ENCODE peak calls at places on chromosomes 7 and 10, in four cellular contexts. P is tibial artery, Z is cardiac muscle cell, A is mammary epithelial cell. O is an unnamed sample.

GRCh38 chr10:47403401-47404318 is 19.6 kb upstream of the ZNF488 start:
- DNase-seq in P (peak; percentile 54), Z (peak; percentile 71), A (no peak), O (no peak)

GRCh38 chr7:69787736-69788431 is 189.6 kb downstream of the AUTS2 start:
- DNase-seq in P (no peak), Z (no peak), A (no peak), O (no peak)

GRCh38 chr7:105799677-105800076 is 76.7 kb downstream of the ATXN7L1 start:
- DNase-seq in P (no peak), Z (no peak), A (no peak), O (no peak)

GRCh38 chr7:40329601-40330153 is 194.9 kb downstream of the SUGCT start:
- DNase-seq in P (no peak), Z (peak; percentile 77), A (peak; percentile 49), O (peak; percentile 3)

GRCh38 chr7:45078199-45078681 is 10.5 kb downstream of the NACAD start:
- DNase-seq in P (peak; percentile 39), Z (no peak), A (no peak), O (no peak)

GRCh38 chr10:104387130-104387888 is 33.7 kb downstream of the CFAP58 start:
- DNase-seq in P (no peak), Z (no peak), A (peak; percentile 11), O (no peak)

GRCh38 chr7:107543338-107543993 is 20.3 kb downstream of the COG5 start:
- DNase-seq in P (no peak), Z (no peak), A (no peak), O (no peak)

GRCh38 chr10:123135415-123136141 is at the start of gene HMX3:
- DNase-seq in P (no peak), Z (peak; percentile 56), A (peak; percentile 27), O (no peak)

GRCh38 chr7:82694020-82694419 is 250.4 kb upstream of the CACNA2D1 start:
- DNase-seq in P (no peak), Z (no peak), A (peak; percentile 3), O (no peak)

GRCh38 chr7:50793115-50793946 is 10.6 kb upstream of the GRB10 start:
- DNase-seq in P (peak; percentile 83), Z (peak; percentile 76), A (no peak), O (no peak)

GRCh38 chr7:80482938-80483337 is 28.9 kb downstream of the GNAT3 start:
- DNase-seq in P (no peak), Z (no peak), A (peak; percentile 72), O (peak; percentile 33)

GRCh38 chr7:44772440-44772839 is 23.8 kb downstream of the ZMIZ2 start:
- DNase-seq in P (no peak), Z (no peak), A (no peak), O (no peak)

GRCh38 chr10:50527438-50528043 is 96.2 kb downstream of the SGMS1 start:
- DNase-seq in P (no peak), Z (no peak), A (no peak), O (no peak)

GRCh38 chr10:1679821-1680650 is 57.3 kb downstream of the ADARB2 start:
- DNase-seq in P (peak; percentile 19), Z (no peak), A (no peak), O (no peak)
- H3K27ac ChIP-seq in P (no peak overlapping the region), Z (no peak overlapping the region), A (no peak overlapping the region), O (no peak overlapping the region)

DNA sequence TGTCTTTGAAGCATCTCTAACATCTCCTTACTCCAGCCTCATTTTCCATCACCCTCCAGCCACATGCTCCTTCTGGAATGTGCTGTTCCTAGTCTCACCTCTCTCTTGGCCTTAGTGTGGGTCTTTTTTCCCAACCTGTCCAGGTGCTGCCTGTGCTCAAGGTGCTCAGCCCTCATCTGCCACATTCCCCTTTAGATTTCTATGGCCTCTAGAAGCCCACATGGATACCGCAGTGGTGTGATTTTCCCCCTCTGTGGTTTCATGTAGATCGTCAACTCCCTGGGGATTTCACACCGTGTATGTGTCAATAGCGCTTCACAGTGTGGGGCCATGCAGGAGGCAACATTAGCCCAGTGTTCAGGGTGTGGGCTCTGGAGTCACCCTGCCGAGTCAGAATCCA is 32.5 kb downstream of the BMPER start:
- DNase-seq in P (no peak), Z (no peak), A (no peak), O (no peak)
- H3K27ac ChIP-seq in P (no peak overlapping the region), Z (peak overlapping the region; percentile 69), A (no peak overlapping the region), O (no peak overlapping the region)

GRCh38 chr7:149882264-149883048 is 8.7 kb downstream of the ATP6V0E2 start:
- DNase-seq in P (no peak), Z (peak; percentile 61), A (no peak), O (no peak)
- H3K27ac ChIP-seq in P (no peak overlapping the region), Z (no peak overlapping the region), A (no peak overlapping the region), O (no peak overlapping the region)

GRCh38 chr7:37284285-37284684 is 164.4 kb downstream of the ELMO1 start:
- DNase-seq in P (no peak), Z (no peak), A (no peak), O (no peak)

GRCh38 chr7:37282927-37283326 is 165.7 kb downstream of the ELMO1 start:
- DNase-seq in P (no peak), Z (no peak), A (no peak), O (no peak)

GRCh38 chr7:37282093-37282444 is 166.6 kb downstream of the ELMO1 start:
- DNase-seq in P (no peak), Z (no peak), A (no peak), O (no peak)

GRCh38 chr7:37283701-37284100 is 165.0 kb downstream of the ELMO1 start:
- DNase-seq in P (no peak), Z (no peak), A (no peak), O (no peak)

DNA sequence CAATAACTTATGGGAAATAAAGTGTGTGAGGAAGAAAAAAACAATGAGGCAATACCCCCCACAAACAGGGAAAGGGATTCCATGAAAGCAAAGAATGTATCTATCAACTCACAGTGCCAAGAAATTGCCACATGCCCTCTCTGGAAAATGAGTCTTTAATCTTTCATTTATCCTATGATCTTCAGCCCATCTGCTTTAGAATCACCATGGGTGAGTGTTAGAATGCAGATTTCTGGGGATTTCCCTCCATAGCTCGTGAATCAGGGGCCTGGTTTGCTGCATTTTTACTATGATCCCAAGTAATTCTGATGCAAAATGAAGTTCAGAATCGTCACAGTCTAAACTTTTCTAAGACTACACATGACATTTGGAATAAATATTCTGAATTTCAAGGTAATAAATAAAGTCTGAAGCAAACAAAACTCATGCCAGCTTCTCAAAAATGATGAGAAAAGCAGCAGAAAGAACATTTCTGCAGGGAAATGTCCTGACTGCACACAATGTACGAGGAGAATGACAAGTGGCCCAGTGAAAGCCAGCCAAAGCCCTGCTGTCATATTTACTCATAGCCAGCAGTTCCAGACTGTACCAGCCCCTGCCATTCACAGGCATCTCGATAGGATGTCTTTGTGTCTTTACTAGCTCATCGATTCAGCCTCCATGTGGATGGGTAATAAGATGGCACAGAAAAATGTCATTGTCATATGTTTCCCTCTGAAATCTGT is 167.1 kb downstream of the ELMO1 start:
- DNase-seq in P (no peak), Z (no peak), A (no peak), O (no peak)
- H3K27ac ChIP-seq in P (no peak overlapping the region), Z (no peak overlapping the region), A (no peak overlapping the region), O (no peak overlapping the region)

GRCh38 chr10:126777726-126778125 is 107.2 kb upstream of the C10orf90 start:
- DNase-seq in P (no peak), Z (no peak), A (no peak), O (no peak)
- H3K27ac ChIP-seq in P (no peak overlapping the region), Z (no peak overlapping the region), A (no peak overlapping the region), O (no peak overlapping the region)

O was measured in epithelial cell of prostate.